ENCODE peak calls at places on chromosomes 5 and 9, in four cellular contexts. L, B, Y and D are unnamed samples.

GRCh38 chr5:111016801-111017200 is 54.7 kb upstream of the TSLP start:
- DNase-seq in Y (no peak), L (no peak), B (no peak), D (no peak)

GRCh38 chr5:96936431-96937221 is 746 bp downstream of the LNPEP start:
- DNase-seq in B (peak), L (peak), Y (peak), D (no peak)

GRCh38 chr9:137650259-137650658 is 31.5 kb downstream of the EHMT1 start:
- DNase-seq in Y (no peak), B (no peak), L (no peak), D (no peak)

GRCh38 chr9:2132484-2133082 is 117.4 kb downstream of the SMARCA2 start:
- DNase-seq in Y (no peak), B (no peak), L (no peak), D (peak)

GRCh38 chr5:177495243-177496060 is 2.0 kb downstream of the PDLIM7 start:
- DNase-seq in B (no peak), L (peak), Y (no peak), D (no peak)

GRCh38 chr5:100863736-100864135 is 39.3 kb downstream of the ST8SIA4 start:
- DNase-seq in L (no peak), Y (no peak), B (no peak), D (no peak)

GRCh38 chr9:72154468-72155281 is 5.4 kb downstream of the GDA start:
- DNase-seq in Y (no peak), L (no peak), B (no peak), D (no peak)

GRCh38 chr5:58937031-58937681 is 354.3 kb downstream of the RAB3C start:
- DNase-seq in L (no peak), B (no peak), Y (no peak), D (no peak)

GRCh38 chr9:112041536-112042243 is 133.4 kb downstream of the SUSD1 start:
- DNase-seq in B (no peak), Y (no peak), L (no peak), D (no peak)

GRCh38 chr5:38758774-38759423 is 86.9 kb upstream of the OSMR start:
- DNase-seq in B (no peak), L (no peak), Y (no peak), D (no peak)

GRCh38 chr9:27194401-27195091 is 85.5 kb downstream of the TEK start:
- DNase-seq in B (no peak), L (no peak), Y (no peak), D (no peak)

GRCh38 chr9:38153910-38154291 is 84.9 kb upstream of the SHB start:
- DNase-seq in B (no peak), L (no peak), Y (no peak), D (no peak)